ENCODE peak calls at places on chromosome 6, in six cellular contexts. O, Y, A, K, V and H are unnamed samples.
A peak's percentile ranks its signal among the peaks of the same experiment; 100 is the strongest.

GRCh38 chr6:42406296-42407280 is 45.1 kb downstream of the TRERF1 start:
- DNase-seq in O (no peak), Y (peak; percentile 18), A (no peak), K (peak; percentile 28), V (no peak), H (no peak)

GRCh38 chr6:113450061-113450465 is 407.1 kb upstream of the MARCKS start:
- DNase-seq in O (no peak), Y (peak; percentile 51), A (no peak), K (peak; percentile 49), V (peak; percentile 46), H (no peak)

GRCh38 chr6:163180874-163181541 is 233.5 kb upstream of the QKI start:
- DNase-seq in O (peak; percentile 94), Y (no peak), A (peak; percentile 98), K (peak; percentile 74), V (peak; percentile 54), H (no peak)

GRCh38 chr6:107871981-107872380 is 47.9 kb upstream of the SCML4 start:
- DNase-seq in O (no peak), Y (peak; percentile 41), A (no peak), K (peak; percentile 42), V (no peak), H (no peak)

GRCh38 chr6:168120390-168121307 is 41.6 kb upstream of the FRMD1 start:
- DNase-seq in O (peak; percentile 32), Y (no peak), A (no peak), K (no peak), V (no peak), H (no peak)

GRCh38 chr6:68711386-68712000 is 76.4 kb downstream of the ADGRB3 start:
- DNase-seq in O (no peak), Y (no peak), A (no peak), K (no peak), V (no peak), H (no peak)

GRCh38 chr6:62737792-62738191 is 451.8 kb upstream of the KHDRBS2 start:
- DNase-seq in O (no peak), Y (no peak), A (no peak), K (no peak), V (no peak), H (no peak)

GRCh38 chr6:33212857-33213165 is 4.5 kb downstream of the RING1 start:
- DNase-seq in O (no peak), Y (no peak), A (no peak), K (no peak), V (peak; percentile 16), H (no peak)

GRCh38 chr6:157670466-157671186 is 152.4 kb upstream of the SNX9 start:
- DNase-seq in O (no peak), Y (no peak), A (no peak), K (peak; percentile 30), V (peak; percentile 21), H (no peak)

GRCh38 chr6:14292119-14292518 is 174.5 kb downstream of the CD83 start:
- DNase-seq in O (no peak), Y (no peak), A (no peak), K (no peak), V (no peak), H (no peak)

GRCh38 chr6:33375143-33375649 is 16.4 kb upstream of the KIFC1 start:
- DNase-seq in O (no peak), Y (peak; percentile 84), A (peak; percentile 17), K (peak; percentile 94), V (peak; percentile 92), H (no peak)

GRCh38 chr6:114195736-114196403 is 147.0 kb downstream of the HS3ST5 start:
- DNase-seq in O (no peak), Y (no peak), A (no peak), K (no peak), V (no peak), H (no peak)

GRCh38 chr6:16769131-16769985 is 8.1 kb upstream of the ATXN1 start:
- DNase-seq in O (no peak), Y (peak; percentile 61), A (no peak), K (peak; percentile 84), V (peak; percentile 91), H (peak; percentile 59)

GRCh38 chr6:105210932-105211531 is 31.2 kb upstream of the POPDC3 start:
- DNase-seq in O (no peak), Y (no peak), A (no peak), K (peak; percentile 26), V (no peak), H (no peak)

GRCh38 chr6:1081566-1081965 is 230.3 kb upstream of the FOXQ1 start:
- DNase-seq in O (no peak), Y (peak; percentile 47), A (no peak), K (peak; percentile 53), V (peak; percentile 84), H (no peak)

GRCh38 chr6:10030942-10031537 is 383.8 kb downstream of the TFAP2A start:
- DNase-seq in O (no peak), Y (no peak), A (peak; percentile 11), K (no peak), V (no peak), H (no peak)

GRCh38 chr6:3414704-3415453 is 42.0 kb downstream of the SLC22A23 start:
- DNase-seq in O (no peak), Y (peak; percentile 75), A (no peak), K (no peak), V (no peak), H (no peak)

GRCh38 chr6:47071681-47072080 is 29.5 kb upstream of the ADGRF1 start:
- DNase-seq in O (no peak), Y (no peak), A (no peak), K (no peak), V (no peak), H (no peak)